ENCODE peak calls at places on chromosomes 16 and 17, in ten cellular contexts. J is HCT116, E is upper lobe of left lung, M is endothelial cell of umbilical vein, D is stomach, L is breast epithelium, S is sigmoid colon, Q is suprapubic skin, A is H1, R is HepG2. G is an unnamed sample.

GRCh38 chr16:17364319-17365210 is 106.2 kb downstream of the XYLT1 start:
- DNase-seq in S (no peak), M (no peak), E (no peak), J (no peak), L (no peak), A (no peak), D (no peak), R (no peak), Q (no peak), G (no peak)

GRCh38 chr16:77439106-77439505 is 4.3 kb upstream of the ADAMTS18 start:
- DNase-seq in L (no peak), A (no peak), D (no peak), M (no peak), Q (no peak), J (no peak), E (no peak), S (no peak), R (no peak), G (no peak)

GRCh38 chr17:80815151-80815561 is 176.5 kb upstream of the CHMP6 start:
- DNase-seq in M (no peak), A (no peak), E (no peak), S (peak; percentile 40), D (no peak), R (no peak), L (no peak), Q (no peak), J (no peak), G (no peak)

GRCh38 chr16:52872706-52873105 is 180.0 kb downstream of the CHD9NB start:
- DNase-seq in S (no peak), E (no peak), M (no peak), J (no peak), A (no peak), D (no peak), R (no peak), L (no peak), Q (no peak), G (no peak)

GRCh38 chr17:29645516-29646051 is 22.9 kb upstream of the CORO6 start:
- DNase-seq in E (no peak), S (peak; percentile 93), A (no peak), D (peak; percentile 42), R (no peak), L (peak; percentile 78), Q (peak; percentile 88), J (no peak), M (peak; percentile 46), G (no peak)

GRCh38 chr16:30377812-30378235 is 3.2 kb downstream of the MYL11 start:
- DNase-seq in S (peak; percentile 98), A (no peak), E (peak; percentile 95), Q (peak; percentile 99), L (peak; percentile 92), M (peak; percentile 92), J (peak; percentile 85), R (peak; percentile 73), D (peak; percentile 94), G (peak; percentile 80)

GRCh38 chr16:31480851-31481250 is 2.1 kb upstream of the SLC5A2 start:
- DNase-seq in M (peak; percentile 34), Q (no peak), E (no peak), A (no peak), J (no peak), R (no peak), L (no peak), D (no peak), S (no peak), G (no peak)

GRCh38 chr17:65698381-65699061 is 137.1 kb upstream of the AXIN2 start:
- DNase-seq in R (peak; percentile 71), A (no peak), M (peak; percentile 55), E (no peak), S (no peak), D (no peak), J (no peak), L (no peak), Q (no peak), G (no peak)

GRCh38 chr16:55280622-55281021 is 43.4 kb upstream of the IRX6 start:
- DNase-seq in A (no peak), D (no peak), E (peak; percentile 10), S (no peak), Q (no peak), L (no peak), R (no peak), J (no peak), M (no peak), G (no peak)

GRCh38 chr16:27177031-27177774 is 26.1 kb upstream of the KDM8 start:
- DNase-seq in A (no peak), J (no peak), D (no peak), E (no peak), Q (no peak), L (no peak), M (peak; percentile 52), R (no peak), S (no peak), G (no peak)

GRCh38 chr17:78946631-78947030 is 21.4 kb upstream of the TIMP2 start:
- DNase-seq in M (no peak), E (no peak), L (no peak), Q (no peak), D (no peak), A (no peak), S (peak; percentile 50), J (no peak), R (no peak), G (no peak)

GRCh38 chr17:82338858-82339633 is 5.5 kb upstream of the SECTM1 start:
- DNase-seq in R (no peak), L (peak; percentile 68), Q (no peak), D (peak; percentile 55), S (peak; percentile 85), A (no peak), M (peak; percentile 59), J (peak; percentile 72), E (peak; percentile 65), G (no peak)

GRCh38 chr16:49130397-49130796 is 151.2 kb downstream of the CBLN1 start:
- DNase-seq in A (no peak), J (no peak), Q (no peak), L (no peak), M (no peak), E (no peak), R (no peak), D (no peak), S (no peak), G (no peak)

GRCh38 chr16:68936729-68937631 is 93.6 kb downstream of the TANGO6 start:
- DNase-seq in L (peak; percentile 71), R (no peak), E (no peak), M (peak; percentile 38), A (no peak), Q (no peak), S (no peak), J (no peak), D (no peak), G (no peak)

GRCh38 chr16:57911711-57912110 is 59.2 kb downstream of the CNGB1 start:
- DNase-seq in J (no peak), E (no peak), S (no peak), R (no peak), Q (no peak), L (no peak), A (no peak), D (no peak), M (no peak), G (no peak)

GRCh38 chr16:85634747-85635544 is 21.8 kb downstream of the GSE1 start:
- DNase-seq in M (no peak), A (no peak), J (no peak), L (no peak), E (peak; percentile 68), S (no peak), Q (no peak), R (no peak), D (peak; percentile 48), G (no peak)

GRCh38 chr16:69821844-69822173 is 59.7 kb downstream of the WWP2 start:
- DNase-seq in E (no peak), D (no peak), M (no peak), S (no peak), A (no peak), Q (no peak), J (no peak), R (no peak), L (no peak), G (no peak)

GRCh38 chr17:40915721-40916256 is 21.7 kb downstream of the KRT23 start:
- DNase-seq in D (no peak), L (no peak), R (no peak), S (no peak), A (no peak), Q (no peak), E (no peak), M (no peak), J (no peak), G (no peak)

GRCh38 chr16:22300427-22301071 is 3.3 kb downstream of the POLR3E start:
- DNase-seq in J (no peak), Q (no peak), A (peak; percentile 67), M (peak; percentile 52), D (peak; percentile 64), E (no peak), L (no peak), R (peak; percentile 58), S (peak; percentile 76), G (no peak)

GRCh38 chr16:931651-932500 is 38.9 kb downstream of the LMF1 start:
- DNase-seq in L (no peak), E (peak; percentile 74), S (no peak), D (no peak), J (no peak), M (no peak), Q (no peak), R (no peak), A (no peak), G (no peak)
- TF ChIP-seq POLR2AphosphoS5 in L (no peak), E (no peak), S (no peak), D (no peak), J (no peak), M (no peak), Q (no peak), R (no peak), A (no peak), G (no peak)

DNA sequence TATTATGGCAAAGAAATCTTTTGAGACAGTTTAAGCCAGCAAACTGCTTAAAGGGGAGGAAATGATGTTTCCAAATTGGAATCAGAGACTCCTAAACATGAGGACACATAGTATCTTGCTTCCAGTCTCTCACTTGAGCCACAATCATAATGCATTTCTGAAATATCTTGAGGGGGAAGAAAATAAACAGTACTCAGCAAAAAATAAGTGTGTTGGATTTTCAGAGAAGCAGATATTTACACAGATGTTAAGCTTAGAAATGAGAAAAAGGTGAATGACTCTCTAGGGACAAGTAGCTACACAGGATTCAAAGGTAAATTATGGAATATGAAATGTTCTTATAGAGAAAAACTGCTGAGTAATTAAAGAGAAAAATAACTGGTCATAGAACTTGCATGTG is 1583.6 kb downstream of the CDH8 start:
- DNase-seq in M (no peak), D (no peak), J (no peak), E (no peak), S (no peak), Q (no peak), A (no peak), L (no peak), R (no peak), G (no peak)
- TF ChIP-seq POLR2A in M (no peak), D (no peak), J (no peak), E (no peak), S (no peak), Q (no peak), A (no peak), L (no peak), R (no peak), G (no peak)

GRCh38 chr17:68101075-68101991 is 65.8 kb downstream of the KPNA2 start:
- DNase-seq in D (peak; percentile 95), A (peak; percentile 90), Q (peak; percentile 96), M (peak; percentile 89), S (peak; percentile 97), R (peak; percentile 93), L (peak; percentile 95), E (peak; percentile 97), J (peak; percentile 92), G (peak; percentile 47)
- TF ChIP-seq POLR2AphosphoS5 in D (peak; percentile 95), A (peak; percentile 38), Q (peak; percentile 73), M (peak; percentile 71), S (peak; percentile 81), R (peak; percentile 84), L (peak; percentile 80), E (peak; percentile 97), J (peak; percentile 81), G (peak; percentile 25)

GRCh38 chr16:18782697-18783429 is 7.3 kb downstream of the RPS15A start:
- DNase-seq in A (no peak), Q (no peak), D (no peak), S (no peak), L (no peak), E (no peak), J (no peak), R (no peak), M (no peak), G (no peak)
- TF ChIP-seq POLR2A in A (peak; percentile 50), Q (no peak), D (no peak), S (no peak), L (no peak), E (no peak), J (no peak), R (peak; percentile 23), M (no peak), G (no peak)

G was measured in GM12892.